ENCODE peak calls at places on chromosomes 6 and 20, in eight cellular contexts. H is breast epithelium; V is activated CD8-positive, alpha-beta memory T cell treated with anti-CD3 and anti-CD28 coated beads for 24 hours; J is Kasumi-1; Z is C1 segment of cervical spinal cord; A is activated T-cell treated with anti-CD3 and anti-CD28 coated beads, Interleukin-2, amount 50 U/mL, for 72 hours; F is NCI-H1105 treated with DMSO at 0.1 percent for 48 hours; K is omental fat pad. R is an unnamed sample.

GRCh38 chr6:958531-958930 is 265.6 kb upstream of the EXOC2 start:
- DNase-seq in F (no peak), J (no peak), H (no peak), K (no peak), A (no peak), Z (no peak), V (no peak), R (no peak)

GRCh38 chr6:128491041-128491642 is 29.3 kb downstream of the PTPRK start:
- DNase-seq in A (no peak), H (no peak), F (peak; percentile 59), V (no peak), Z (no peak), J (no peak), K (no peak), R (no peak)

GRCh38 chr6:18680842-18681241 is 293.7 kb downstream of the RNF144B start:
- DNase-seq in H (no peak), K (no peak), J (no peak), V (no peak), Z (no peak), F (no peak), A (no peak), R (no peak)

GRCh38 chr6:15715851-15716250 is 53.0 kb upstream of the DTNBP1 start:
- DNase-seq in V (no peak), F (no peak), Z (no peak), A (no peak), K (no peak), H (no peak), J (no peak), R (no peak)

GRCh38 chr6:1904494-1904854 is 294.8 kb downstream of the FOXC1 start:
- DNase-seq in Z (no peak), H (no peak), V (no peak), A (no peak), F (no peak), J (no peak), K (no peak), R (no peak)

GRCh38 chr6:151147118-151147832 is 92.5 kb upstream of the AKAP12 start:
- DNase-seq in J (no peak), Z (no peak), A (no peak), K (no peak), V (no peak), F (no peak), H (no peak), R (no peak)

GRCh38 chr20:13819885-13820645 is 35.2 kb downstream of the NDUFAF5 start:
- DNase-seq in F (peak; percentile 68), V (peak; percentile 58), A (no peak), Z (no peak), K (no peak), J (peak; percentile 73), H (no peak), R (no peak)

GRCh38 chr6:90319979-90320667 is 23.5 kb upstream of the BACH2 start:
- DNase-seq in J (no peak), F (no peak), K (no peak), H (no peak), V (no peak), Z (no peak), A (peak; percentile 35), R (no peak)

GRCh38 chr20:2338702-2339101 is 42.0 kb upstream of the TGM6 start:
- DNase-seq in H (no peak), A (no peak), V (peak; percentile 19), Z (no peak), J (no peak), F (no peak), K (no peak), R (no peak)

GRCh38 chr20:48339147-48339985 is 488.4 kb downstream of the PREX1 start:
- DNase-seq in F (no peak), V (no peak), H (no peak), Z (no peak), J (no peak), A (no peak), K (no peak), R (no peak)

GRCh38 chr6:50974319-50974718 is 155.6 kb downstream of the TFAP2B start:
- DNase-seq in Z (no peak), V (no peak), J (no peak), A (no peak), F (no peak), H (no peak), K (no peak), R (no peak)

GRCh38 chr20:23260181-23260840 is 90.3 kb upstream of the NXT1 start:
- DNase-seq in J (no peak), V (no peak), H (no peak), F (no peak), A (no peak), Z (no peak), K (no peak), R (no peak)

GRCh38 chr6:170088349-170088951 is 202.4 kb downstream of the DLL1 start:
- DNase-seq in V (peak; percentile 77), F (no peak), Z (no peak), A (no peak), J (no peak), K (peak; percentile 18), H (peak; percentile 37), R (no peak)

GRCh38 chr6:85594197-85594930 is 706 bp upstream of the SNX14 start:
- DNase-seq in K (no peak), Z (no peak), A (peak; percentile 54), V (no peak), J (peak; percentile 64), F (peak; percentile 54), H (no peak), R (no peak)

GRCh38 chr6:40399888-40400468 is 187.2 kb downstream of the LRFN2 start:
- DNase-seq in K (no peak), Z (no peak), J (no peak), V (no peak), H (no peak), F (peak; percentile 26), A (no peak), R (no peak)

GRCh38 chr6:20630617-20631448 is 96.6 kb downstream of the CDKAL1 start:
- DNase-seq in Z (no peak), V (no peak), H (no peak), J (no peak), K (no peak), A (peak; percentile 38), F (peak; percentile 92), R (no peak)

R was measured in tibial nerve.